ENCODE peak calls at places on chromosomes 3 and 15, in ten cellular contexts. H, L, E, B, J, R, Z, X, K and Q are unnamed samples.

GRCh38 chr15:56042982-56043980 is 49.9 kb upstream of the NEDD4 start:
- DNase-seq in H (no peak), L (peak; percentile 27), E (no peak), B (no peak), J (peak; percentile 39), R (no peak), Z (no peak), X (peak; percentile 19), K (no peak), Q (no peak)

GRCh38 chr3:12916159-12916558 is 74.8 kb upstream of the RPL32 start:
- DNase-seq in H (no peak), L (no peak), E (no peak), B (no peak), J (no peak), R (no peak), Z (no peak), X (no peak), K (no peak), Q (no peak)

GRCh38 chr15:75227663-75228280 is 26.1 kb downstream of the C15orf39 start:
- DNase-seq in H (no peak), L (no peak), E (no peak), B (no peak), J (no peak), R (no peak), Z (no peak), X (no peak), K (no peak), Q (no peak)

GRCh38 chr15:70259030-70259424 is 161.3 kb upstream of the TLE3 start:
- DNase-seq in H (peak; percentile 76), L (no peak), E (no peak), B (peak; percentile 57), J (peak; percentile 57), R (peak; percentile 62), Z (no peak), X (peak; percentile 36), K (no peak), Q (no peak)

GRCh38 chr3:124387008-124387407 is 343.2 kb upstream of the UMPS start:
- DNase-seq in H (no peak), L (no peak), E (no peak), B (no peak), J (no peak), R (no peak), Z (no peak), X (no peak), K (no peak), Q (no peak)

GRCh38 chr3:59425371-59425770 is 375.5 kb upstream of the CFAP20DC start:
- DNase-seq in H (peak; percentile 68), L (no peak), E (peak; percentile 73), B (no peak), J (no peak), R (peak; percentile 92), Z (no peak), X (no peak), K (no peak), Q (no peak)

GRCh38 chr15:25060472-25060803 is 105.7 kb downstream of the SNRPN start:
- DNase-seq in H (no peak), L (no peak), E (no peak), B (no peak), J (no peak), R (no peak), Z (no peak), X (no peak), K (no peak), Q (peak; percentile 15)

GRCh38 chr3:174540081-174540480 is 319.1 kb upstream of the NAALADL2 start:
- DNase-seq in H (no peak), L (no peak), E (no peak), B (no peak), J (no peak), R (no peak), Z (no peak), X (no peak), K (no peak), Q (no peak)

GRCh38 chr15:25930931-25931330 is 67.8 kb upstream of the ATP10A start:
- DNase-seq in H (no peak), L (no peak), E (no peak), B (no peak), J (no peak), R (peak; percentile 55), Z (no peak), X (no peak), K (no peak), Q (no peak)

GRCh38 chr3:32951410-32951811 is at the start of gene CCR4:
- DNase-seq in H (no peak), L (peak; percentile 24), E (no peak), B (no peak), J (peak; percentile 47), R (no peak), Z (no peak), X (peak; percentile 45), K (no peak), Q (no peak)

GRCh38 chr3:128605091-128606046 is 45.2 kb downstream of the RPN1 start:
- DNase-seq in H (no peak), L (no peak), E (no peak), B (no peak), J (no peak), R (no peak), Z (no peak), X (no peak), K (no peak), Q (no peak)

GRCh38 chr3:45413172-45413765 is 24.9 kb downstream of the LARS2 start:
- DNase-seq in H (no peak), L (no peak), E (no peak), B (no peak), J (no peak), R (no peak), Z (no peak), X (no peak), K (no peak), Q (no peak)

GRCh38 chr3:11385329-11385728 is 113.1 kb downstream of the ATG7 start:
- DNase-seq in H (no peak), L (no peak), E (peak; percentile 76), B (no peak), J (no peak), R (peak; percentile 25), Z (no peak), X (no peak), K (no peak), Q (no peak)

GRCh38 chr15:80989110-80989517 is 505 bp downstream of the MESD start:
- DNase-seq in H (no peak), L (no peak), E (no peak), B (no peak), J (no peak), R (no peak), Z (no peak), X (no peak), K (no peak), Q (no peak)

GRCh38 chr15:83207622-83208356 is at the start of gene HDGFL3:
- DNase-seq in H (peak; percentile 54), L (peak; percentile 27), E (peak; percentile 57), B (no peak), J (no peak), R (peak; percentile 79), Z (peak; percentile 25), X (no peak), K (peak; percentile 10), Q (peak; percentile 76)

GRCh38 chr15:55758580-55758986 is 15.6 kb upstream of the PRTG start:
- DNase-seq in H (no peak), L (no peak), E (no peak), B (no peak), J (no peak), R (no peak), Z (no peak), X (no peak), K (no peak), Q (no peak)

GRCh38 chr15:39774688-39775267 is 7.9 kb downstream of the FSIP1 start:
- DNase-seq in H (no peak), L (no peak), E (no peak), B (no peak), J (peak; percentile 12), R (no peak), Z (no peak), X (peak; percentile 5), K (no peak), Q (no peak)

GRCh38 chr15:66233487-66234415 is 19.8 kb downstream of the MEGF11 start:
- DNase-seq in H (no peak), L (no peak), E (peak; percentile 26), B (no peak), J (no peak), R (peak; percentile 56), Z (no peak), X (no peak), K (no peak), Q (no peak)

GRCh38 chr3:141367038-141367730 is 1.1 kb upstream of the ZBTB38 start:
- DNase-seq in H (peak; percentile 91), L (no peak), E (peak; percentile 100), B (no peak), J (no peak), R (peak; percentile 99), Z (no peak), X (no peak), K (no peak), Q (no peak)

GRCh38 chr3:72515915-72516314 is 332.3 kb downstream of the SHQ1 start:
- DNase-seq in H (no peak), L (no peak), E (no peak), B (no peak), J (no peak), R (peak; percentile 14), Z (no peak), X (no peak), K (no peak), Q (no peak)

GRCh38 chr3:152021951-152022461 is 148.6 kb downstream of the SUCNR1 start:
- DNase-seq in H (peak; percentile 10), L (no peak), E (peak; percentile 97), B (no peak), J (no peak), R (peak; percentile 81), Z (no peak), X (peak; percentile 26), K (no peak), Q (no peak)

GRCh38 chr15:28918141-28918983 is 32.6 kb downstream of the APBA2 start:
- DNase-seq in H (no peak), L (no peak), E (peak; percentile 11), B (no peak), J (no peak), R (no peak), Z (no peak), X (no peak), K (no peak), Q (no peak)

GRCh38 chr3:71968491-71968890 is 183.5 kb upstream of the PROK2 start:
- DNase-seq in H (no peak), L (no peak), E (no peak), B (no peak), J (no peak), R (no peak), Z (no peak), X (no peak), K (no peak), Q (no peak)

GRCh38 chr15:77530576-77530975 is 102.1 kb downstream of the LINGO1 start:
- DNase-seq in H (no peak), L (no peak), E (no peak), B (no peak), J (no peak), R (no peak), Z (no peak), X (no peak), K (no peak), Q (no peak)

GRCh38 chr3:43246956-43247355 is 39.4 kb upstream of the SNRK start:
- DNase-seq in H (no peak), L (no peak), E (no peak), B (no peak), J (no peak), R (no peak), Z (no peak), X (no peak), K (no peak), Q (no peak)

GRCh38 chr15:72124218-72124617 is 6.0 kb downstream of the SENP8 start:
- DNase-seq in H (no peak), L (no peak), E (no peak), B (no peak), J (no peak), R (no peak), Z (no peak), X (no peak), K (no peak), Q (no peak)

GRCh38 chr15:86178845-86179244 is 99.2 kb downstream of the AGBL1 start:
- DNase-seq in H (no peak), L (no peak), E (no peak), B (no peak), J (no peak), R (no peak), Z (no peak), X (no peak), K (no peak), Q (no peak)

GRCh38 chr3:62708642-62709041 is 166.6 kb downstream of the CADPS start:
- DNase-seq in H (no peak), L (no peak), E (no peak), B (no peak), J (no peak), R (no peak), Z (no peak), X (no peak), K (no peak), Q (no peak)